ENCODE peak calls at places on chromosomes 4 and X, in nine cellular contexts. R, H, W, D, Q, M, Z, X and B are unnamed samples.

GRCh38 chr4:3484057-3484973 is 21.2 kb downstream of the DOK7 start:
- DNase-seq in R (peak), H (no peak), W (no peak), D (no peak), Q (no peak), M (no peak), Z (no peak), X (no peak), B (no peak)

GRCh38 chr4:48187813-48188212 is 53.8 kb upstream of the TXK start:
- DNase-seq in R (no peak), H (no peak), W (no peak), D (no peak), Q (no peak), M (no peak), Z (no peak), X (no peak), B (no peak)

GRCh38 chr4:137794779-137795178 is 262.5 kb upstream of the PCDH18 start:
- DNase-seq in R (no peak), H (no peak), W (no peak), D (no peak), Q (no peak), M (no peak), Z (peak), X (no peak), B (no peak)

GRCh38 chrX:100643943-100644587 is at the start of gene SRPX2:
- DNase-seq in R (peak), H (no peak), W (peak), D (no peak), Q (no peak), M (no peak), Z (peak), X (no peak), B (no peak)

GRCh38 chr4:99841143-99841542 is 24.5 kb downstream of the DAPP1 start:
- DNase-seq in R (no peak), H (no peak), W (no peak), D (no peak), Q (no peak), M (no peak), Z (no peak), X (no peak), B (no peak)

GRCh38 chrX:40008841-40009461 is 88.8 kb downstream of the BCOR start:
- DNase-seq in R (no peak), H (no peak), W (no peak), D (peak), Q (no peak), M (peak), Z (no peak), X (peak), B (no peak)

GRCh38 chrX:130171446-130172126 is at the start of gene RAB33A:
- DNase-seq in R (no peak), H (peak), W (no peak), D (peak), Q (peak), M (peak), Z (no peak), X (peak), B (peak)

GRCh38 chr4:125316781-125317525 is 2.2 kb downstream of the FAT4 start:
- DNase-seq in R (peak), H (peak), W (peak), D (peak), Q (peak), M (peak), Z (peak), X (peak), B (peak)

GRCh38 chr4:47705326-47705981 is 132.4 kb downstream of the CORIN start:
- DNase-seq in R (no peak), H (peak), W (peak), D (no peak), Q (no peak), M (no peak), Z (peak), X (no peak), B (no peak)

GRCh38 chr4:127708985-127709384 is 21.2 kb upstream of the SLC25A31 start:
- DNase-seq in R (no peak), H (no peak), W (peak), D (no peak), Q (no peak), M (no peak), Z (peak), X (no peak), B (no peak)

GRCh38 chr4:46389301-46389761 is 597 bp downstream of the GABRA2 start:
- DNase-seq in R (no peak), H (no peak), W (no peak), D (peak), Q (no peak), M (peak), Z (no peak), X (no peak), B (peak)

GRCh38 chrX:3609800-3610199 is 103.6 kb downstream of the PRKX start:
- DNase-seq in R (no peak), H (no peak), W (peak), D (no peak), Q (no peak), M (no peak), Z (peak), X (no peak), B (no peak)

GRCh38 chrX:52346462-52347165 is 22.2 kb upstream of the XAGE2 start:
- DNase-seq in R (no peak), H (no peak), W (peak), D (no peak), Q (no peak), M (no peak), Z (peak), X (no peak), B (no peak)

GRCh38 chrX:20056704-20057103 is 60.0 kb downstream of the MAP7D2 start:
- DNase-seq in R (no peak), H (no peak), W (peak), D (no peak), Q (no peak), M (no peak), Z (no peak), X (no peak), B (no peak)

GRCh38 chr4:3719191-3719590 is 47.0 kb upstream of the ADRA2C start:
- DNase-seq in R (no peak), H (no peak), W (no peak), D (no peak), Q (no peak), M (no peak), Z (no peak), X (no peak), B (no peak)

GRCh38 chr4:187070158-187070557 is 346.5 kb upstream of the FAT1 start:
- DNase-seq in R (no peak), H (no peak), W (no peak), D (no peak), Q (no peak), M (no peak), Z (no peak), X (no peak), B (no peak)

GRCh38 chr4:121726642-121727268 is 30.0 kb upstream of the ANXA5 start:
- DNase-seq in R (no peak), H (peak), W (peak), D (no peak), Q (peak), M (peak), Z (peak), X (no peak), B (no peak)

GRCh38 chr4:185285632-185286393 is 76.4 kb downstream of the SNX25 start:
- DNase-seq in R (no peak), H (no peak), W (no peak), D (no peak), Q (no peak), M (no peak), Z (no peak), X (no peak), B (no peak)

GRCh38 chr4:36385951-36386561 is 104.6 kb downstream of the DTHD1 start:
- DNase-seq in R (no peak), H (peak), W (no peak), D (no peak), Q (peak), M (no peak), Z (no peak), X (no peak), B (no peak)

GRCh38 chr4:106650701-106651100 is 282.1 kb upstream of the GIMD1 start:
- DNase-seq in R (no peak), H (no peak), W (no peak), D (no peak), Q (no peak), M (no peak), Z (no peak), X (no peak), B (no peak)

GRCh38 chr4:113293673-113294072 is 244.2 kb downstream of the ANK2 start:
- DNase-seq in R (no peak), H (no peak), W (no peak), D (no peak), Q (no peak), M (no peak), Z (peak), X (no peak), B (no peak)

GRCh38 chr4:113825272-113825671 is 63.7 kb upstream of the CAMK2D start:
- DNase-seq in R (no peak), H (no peak), W (no peak), D (no peak), Q (no peak), M (no peak), Z (no peak), X (no peak), B (no peak)

GRCh38 chrX:42396136-42396535 is 381.8 kb downstream of the PPP1R2C start:
- DNase-seq in R (no peak), H (no peak), W (no peak), D (no peak), Q (no peak), M (no peak), Z (no peak), X (no peak), B (no peak)

GRCh38 chr4:147678796-147679549 is 5.0 kb downstream of the PRMT9 start:
- DNase-seq in R (no peak), H (no peak), W (peak), D (no peak), Q (no peak), M (no peak), Z (peak), X (no peak), B (no peak)

GRCh38 chr4:38735870-38736269 is 46.9 kb downstream of the TLR10 start:
- DNase-seq in R (no peak), H (no peak), W (no peak), D (no peak), Q (no peak), M (no peak), Z (no peak), X (no peak), B (no peak)

GRCh38 chr4:85769009-85769408 is 294.1 kb downstream of the ARHGAP24 start:
- DNase-seq in R (no peak), H (no peak), W (no peak), D (no peak), Q (no peak), M (no peak), Z (no peak), X (no peak), B (no peak)

GRCh38 chr4:163331629-163332360 is 601 bp downstream of the NPY1R start:
- DNase-seq in R (peak), H (peak), W (no peak), D (peak), Q (peak), M (peak), Z (peak), X (peak), B (peak)

GRCh38 chr4:158300012-158300411 is 89.7 kb downstream of the TMEM144 start:
- DNase-seq in R (no peak), H (no peak), W (no peak), D (no peak), Q (no peak), M (no peak), Z (no peak), X (no peak), B (no peak)

DNA sequence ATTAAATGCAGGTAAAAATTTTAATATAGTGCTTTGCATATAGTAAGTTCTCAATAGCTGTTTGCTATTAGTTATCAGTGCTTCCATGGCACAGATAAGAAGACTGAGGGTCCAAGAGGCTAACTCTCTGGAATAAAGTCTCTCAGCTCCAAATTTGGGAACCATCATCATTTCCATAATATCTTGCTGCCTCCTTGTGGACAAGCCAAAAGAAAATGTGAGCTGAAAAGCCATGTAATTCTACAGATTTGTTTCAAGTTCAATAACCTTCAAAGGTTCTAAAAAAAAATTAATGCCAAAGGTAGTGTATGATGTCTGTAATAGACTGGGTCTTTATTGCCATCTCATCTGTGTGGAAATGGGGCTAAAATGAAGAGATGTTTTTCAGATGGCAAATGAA is 136.9 kb upstream of the VCX start:
- DNase-seq in R (no peak), H (no peak), W (no peak), D (no peak), Q (no peak), M (no peak), Z (no peak), X (no peak), B (no peak)
- TF ChIP-seq CTCF in R (no peak), H (no peak), W (peak), D (no peak), Q (no peak), M (peak), Z (peak), X (peak), B (peak)

GRCh38 chr4:57158221-57158620 is 48.0 kb upstream of the IGFBP7 start:
- DNase-seq in R (no peak), H (no peak), W (no peak), D (no peak), Q (no peak), M (no peak), Z (peak), X (no peak), B (no peak)
- TF ChIP-seq CTCF in R (no peak), H (no peak), W (peak), D (no peak), Q (no peak), M (no peak), Z (peak), X (peak), B (no peak)

GRCh38 chr4:5925419-5926187 is 32.7 kb upstream of the CRMP1 start:
- DNase-seq in R (peak), H (no peak), W (no peak), D (no peak), Q (no peak), M (peak), Z (no peak), X (no peak), B (no peak)
- TF ChIP-seq CTCF in R (no peak), H (no peak), W (no peak), D (no peak), Q (no peak), M (no peak), Z (no peak), X (no peak), B (no peak)

GRCh38 chr4:64272432-64272831 is 136.8 kb downstream of the TECRL start:
- DNase-seq in R (no peak), H (no peak), W (no peak), D (no peak), Q (no peak), M (no peak), Z (no peak), X (no peak), B (no peak)

GRCh38 chr4:64266263-64266662 is 143.0 kb downstream of the TECRL start:
- DNase-seq in R (no peak), H (no peak), W (no peak), D (no peak), Q (no peak), M (no peak), Z (no peak), X (no peak), B (no peak)

DNA sequence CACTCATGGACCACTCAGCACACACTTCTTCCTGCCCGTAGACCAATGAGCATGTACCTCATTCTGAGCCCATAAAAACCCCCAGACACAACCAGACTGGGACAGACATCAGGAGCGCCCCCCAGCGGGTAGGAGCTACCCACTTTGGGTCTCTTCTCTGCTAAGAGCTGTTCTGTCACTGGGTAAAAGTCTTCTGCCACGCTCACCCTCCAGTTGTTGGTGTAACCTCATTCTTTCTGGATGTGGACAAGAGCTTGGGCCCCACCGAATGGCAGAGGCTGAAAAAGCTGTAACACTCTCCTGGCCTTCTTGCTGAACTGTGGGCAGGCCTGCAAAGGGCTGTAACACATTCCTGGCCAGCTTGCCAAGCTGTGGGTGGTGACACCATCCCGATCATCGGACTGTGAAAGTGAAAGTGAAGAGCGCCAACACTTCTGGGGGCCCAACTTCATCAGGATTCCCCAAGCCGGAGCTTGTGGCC is 137.6 kb downstream of the TECRL start:
- DNase-seq in R (no peak), H (no peak), W (no peak), D (no peak), Q (no peak), M (no peak), Z (no peak), X (no peak), B (no peak)
- TF ChIP-seq CTCF in R (no peak), H (no peak), W (no peak), D (no peak), Q (no peak), M (no peak), Z (no peak), X (no peak), B (no peak)

DNA sequence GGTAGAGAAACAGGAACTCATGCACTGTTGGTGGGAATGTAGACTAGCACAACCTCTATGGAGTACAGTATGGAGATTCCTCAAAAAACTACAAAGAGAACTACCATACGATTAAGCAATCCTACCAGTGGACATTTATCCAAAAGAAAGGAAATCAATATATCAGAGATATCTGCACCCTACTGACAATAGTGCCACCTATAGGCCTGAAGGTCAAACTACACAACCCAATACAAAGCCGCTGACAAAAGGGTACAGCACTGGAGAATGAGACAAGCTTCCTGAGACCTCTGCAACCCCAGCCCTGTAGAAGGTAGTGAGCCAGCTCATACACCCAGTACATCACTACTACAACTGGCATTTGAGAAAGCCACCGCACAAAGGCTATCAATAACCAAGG is 67.1 kb downstream of the CBR4 start:
- DNase-seq in R (no peak), H (no peak), W (no peak), D (no peak), Q (no peak), M (no peak), Z (peak), X (no peak), B (no peak)
- TF ChIP-seq CTCF in R (no peak), H (no peak), W (peak), D (peak), Q (peak), M (peak), Z (peak), X (peak), B (peak)

GRCh38 chrX:16695079-16695676 is 17.3 kb downstream of the CTPS2 start:
- DNase-seq in R (peak), H (peak), W (peak), D (peak), Q (peak), M (peak), Z (peak), X (peak), B (peak)
- TF ChIP-seq CTCF in R (peak), H (peak), W (peak), D (peak), Q (peak), M (peak), Z (peak), X (peak), B (peak)

GRCh38 chr4:26325191-26325590 is 4.4 kb downstream of the RBPJ start:
- DNase-seq in R (no peak), H (no peak), W (peak), D (no peak), Q (no peak), M (no peak), Z (peak), X (no peak), B (no peak)
- TF ChIP-seq CTCF in R (no peak), H (peak), W (peak), D (no peak), Q (no peak), M (peak), Z (peak), X (peak), B (peak)

GRCh38 chr4:83582289-83582756 is 46.4 kb downstream of the GPAT3 start:
- DNase-seq in R (no peak), H (no peak), W (no peak), D (no peak), Q (no peak), M (no peak), Z (peak), X (no peak), B (no peak)
- TF ChIP-seq CTCF in R (no peak), H (peak), W (no peak), D (no peak), Q (no peak), M (no peak), Z (no peak), X (no peak), B (no peak)

GRCh38 chrX:106863697-106864096 is 39.4 kb downstream of the RIPPLY1 start:
- DNase-seq in R (no peak), H (no peak), W (no peak), D (no peak), Q (no peak), M (no peak), Z (no peak), X (no peak), B (no peak)

DNA sequence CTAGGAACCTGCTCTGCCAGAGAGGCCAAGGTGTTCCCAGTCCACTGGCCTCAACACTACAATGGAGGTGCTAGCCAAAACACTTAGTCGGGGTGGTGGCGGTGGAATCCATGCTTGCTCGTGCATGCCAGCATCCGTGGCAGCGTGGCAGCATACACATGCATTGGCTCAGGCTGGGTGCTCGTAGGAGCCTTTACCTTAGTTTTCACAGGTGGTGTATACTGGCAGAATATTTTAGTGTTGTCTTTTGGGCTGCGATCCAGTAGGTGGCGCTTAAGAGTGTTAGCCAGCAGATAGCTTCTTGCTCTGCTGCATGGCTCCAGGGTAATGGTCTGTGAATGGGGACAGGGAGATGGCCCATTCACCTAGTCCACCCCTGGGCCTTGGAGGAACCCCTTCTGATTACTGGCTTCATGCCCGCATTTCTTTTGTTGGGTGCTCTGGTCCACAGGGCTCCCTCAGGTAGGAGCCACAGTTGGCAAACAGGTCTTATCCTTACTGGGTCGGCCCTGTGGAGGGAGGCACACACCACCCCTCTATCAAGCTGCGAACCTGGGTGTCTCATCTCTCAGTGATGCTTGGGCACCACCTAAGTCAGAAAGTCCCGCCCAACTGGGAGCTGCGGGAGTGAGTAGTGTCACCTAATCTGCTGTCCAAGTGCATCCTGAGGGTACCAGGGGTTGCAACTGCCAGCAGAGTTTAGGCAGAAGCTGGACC is 40.0 kb downstream of the RIPPLY1 start:
- DNase-seq in R (no peak), H (peak), W (peak), D (peak), Q (peak), M (peak), Z (peak), X (no peak), B (no peak)
- TF ChIP-seq CTCF in R (peak), H (peak), W (peak), D (no peak), Q (peak), M (peak), Z (peak), X (peak), B (peak)